ENCODE peak calls at places on chromosomes 3 and 15, in ten cellular contexts. J is LoVo; C is hepatic stellate cell; O is M059J; I is breast epithelium; H is activated T-cell treated with anti-CD3 and anti-CD28 coated beads for 1 hour; X is activated naive CD4-positive, alpha-beta T cell; K is ecto neural progenitor cell; E is Karpas-422; N is brain microvascular endothelial cell. W is an unnamed sample.

GRCh38 chr3:72523409-72524172 is 324.7 kb downstream of the SHQ1 start:
- DNase-seq in K (no peak), E (peak), N (no peak), X (no peak), I (no peak), H (no peak), O (no peak), J (peak), C (no peak), W (peak)

GRCh38 chr3:191366675-191367074 is 36.3 kb upstream of the UTS2B start:
- DNase-seq in I (no peak), E (no peak), K (no peak), O (peak), N (peak), X (no peak), C (no peak), J (no peak), H (no peak), W (no peak)

GRCh38 chr3:188348445-188349244 is 194.7 kb downstream of the LPP start:
- DNase-seq in J (peak), N (peak), H (no peak), X (no peak), I (peak), K (no peak), C (peak), O (peak), E (peak), W (no peak)

GRCh38 chr15:29920515-29920914 is 98.2 kb upstream of the TJP1 start:
- DNase-seq in J (peak), O (peak), K (no peak), E (no peak), I (no peak), C (no peak), H (no peak), X (no peak), N (no peak), W (no peak)

GRCh38 chr3:68007621-68008226 is 353.3 kb upstream of the SUCLG2 start:
- DNase-seq in O (no peak), X (no peak), K (peak), C (peak), I (no peak), N (no peak), H (peak), E (no peak), J (no peak), W (no peak)

GRCh38 chr3:194369522-194370279 is at the start of gene LRRC15:
- DNase-seq in N (peak), C (peak), H (no peak), O (peak), X (no peak), K (peak), E (no peak), J (peak), I (no peak), W (no peak)

GRCh38 chr15:75201609-75202250 is at the start of gene C15orf39:
- DNase-seq in J (peak), H (peak), K (peak), E (peak), N (peak), O (peak), X (peak), I (peak), C (peak), W (peak)

GRCh38 chr3:101879102-101879501 is 29.8 kb downstream of the NFKBIZ start:
- DNase-seq in H (no peak), K (no peak), O (no peak), N (no peak), I (no peak), E (no peak), X (no peak), J (peak), C (no peak), W (no peak)

GRCh38 chr15:63305276-63305675 is 27.9 kb downstream of the APH1B start:
- DNase-seq in H (no peak), C (no peak), J (no peak), E (no peak), O (no peak), N (no peak), X (no peak), K (no peak), I (no peak), W (no peak)

GRCh38 chr15:73866881-73867410 is 6.4 kb upstream of the TBC1D21 start:
- DNase-seq in K (no peak), J (no peak), O (no peak), X (no peak), I (no peak), H (no peak), C (no peak), N (no peak), E (no peak), W (peak)

GRCh38 chr3:126179825-126180476 is 435 bp downstream of the ALDH1L1 start:
- DNase-seq in K (peak), X (no peak), O (no peak), H (no peak), C (no peak), N (no peak), J (no peak), E (no peak), I (no peak), W (no peak)

GRCh38 chr3:49924683-49925082 is 4.9 kb downstream of the MON1A start:
- DNase-seq in H (no peak), O (peak), N (peak), C (no peak), K (no peak), I (no peak), J (no peak), E (no peak), X (no peak), W (no peak)